ENCODE peak calls at places on chromosomes 2 and 18, in seven cellular contexts. S is GM23338, W is MM.1S, N is heart right ventricle, R is neuronal stem cell, C is esophagus squamous epithelium, U is stomach. X is an unnamed sample. For H3K36me3, the result is how much of the 10 kb centered on the place peaks cover.

GRCh38 chr18:58861853-58862252 is 2.8 kb upstream of the ZNF532 start:
- DNase-seq in S (peak), W (no peak), N (no peak), R (no peak), C (no peak), U (no peak), X (no peak)

GRCh38 chr2:165691615-165692014 is 102.4 kb downstream of the GALNT3 start:
- DNase-seq in S (peak), W (no peak), N (peak), R (peak), C (no peak), U (no peak), X (no peak)

GRCh38 chr2:43839776-43840564 is 1.2 kb downstream of the ABCG8 start:
- DNase-seq in S (no peak), W (no peak), N (no peak), R (no peak), C (no peak), U (no peak), X (no peak)

GRCh38 chr2:155377931-155378444 is 679.5 kb downstream of the KCNJ3 start:
- DNase-seq in S (no peak), W (peak), N (no peak), R (no peak), C (no peak), U (no peak), X (no peak)

GRCh38 chr2:182616471-182617393 is 99.3 kb upstream of the DNAJC10 start:
- DNase-seq in S (no peak), W (no peak), N (no peak), R (no peak), C (no peak), U (no peak), X (no peak)

GRCh38 chr2:30756051-30756719 is 51.1 kb downstream of the CAPN13 start:
- DNase-seq in S (no peak), W (no peak), N (no peak), R (no peak), C (no peak), U (no peak), X (peak)

GRCh38 chr18:45291616-45292612 is 323.4 kb upstream of the SLC14A2 start:
- DNase-seq in S (peak), W (no peak), N (no peak), R (no peak), C (no peak), U (no peak), X (no peak)

GRCh38 chr18:74316257-74317180 is 880 bp downstream of the C18orf63 start:
- DNase-seq in S (peak), W (no peak), N (no peak), R (no peak), C (no peak), U (no peak), X (no peak)

GRCh38 chr2:175964195-175964594 is 37.9 kb downstream of the LNPK start:
- DNase-seq in S (no peak), W (no peak), N (no peak), R (no peak), C (no peak), U (no peak), X (no peak)

GRCh38 chr2:64329848-64330247 is 124.1 kb upstream of the LGALSL start:
- DNase-seq in S (no peak), W (no peak), N (peak), R (no peak), C (no peak), U (peak), X (no peak)
- H3K27ac ChIP-seq in S (no peak), W (no peak), N (peak), R (no peak), C (peak), U (peak), X (no peak)

GRCh38 chr18:30675072-30675471 is 367.5 kb downstream of the DSC3 start:
- DNase-seq in S (no peak), W (no peak), N (no peak), R (no peak), C (no peak), U (no peak), X (no peak)
- H3K36me3 ChIP-seq in S (under half), W (under half), N (under half), R (under half), C (under half), U (under half), X (under half)

GRCh38 chr2:85889648-85890281 is 975 bp upstream of the ST3GAL5 start:
- DNase-seq in S (no peak), W (no peak), N (no peak), R (no peak), C (no peak), U (no peak), X (no peak)

GRCh38 chr2:85890522-85891176 is 1.9 kb upstream of the ST3GAL5 start:
- DNase-seq in S (no peak), W (no peak), N (no peak), R (no peak), C (no peak), U (no peak), X (no peak)

GRCh38 chr2:85888020-85888744 is 608 bp downstream of the ST3GAL5 start:
- DNase-seq in S (peak), W (peak), N (no peak), R (no peak), C (no peak), U (no peak), X (no peak)

GRCh38 chr2:85887566-85888019 is 1.2 kb downstream of the ST3GAL5 start:
- DNase-seq in S (no peak), W (peak), N (peak), R (no peak), C (peak), U (peak), X (peak)

DNA sequence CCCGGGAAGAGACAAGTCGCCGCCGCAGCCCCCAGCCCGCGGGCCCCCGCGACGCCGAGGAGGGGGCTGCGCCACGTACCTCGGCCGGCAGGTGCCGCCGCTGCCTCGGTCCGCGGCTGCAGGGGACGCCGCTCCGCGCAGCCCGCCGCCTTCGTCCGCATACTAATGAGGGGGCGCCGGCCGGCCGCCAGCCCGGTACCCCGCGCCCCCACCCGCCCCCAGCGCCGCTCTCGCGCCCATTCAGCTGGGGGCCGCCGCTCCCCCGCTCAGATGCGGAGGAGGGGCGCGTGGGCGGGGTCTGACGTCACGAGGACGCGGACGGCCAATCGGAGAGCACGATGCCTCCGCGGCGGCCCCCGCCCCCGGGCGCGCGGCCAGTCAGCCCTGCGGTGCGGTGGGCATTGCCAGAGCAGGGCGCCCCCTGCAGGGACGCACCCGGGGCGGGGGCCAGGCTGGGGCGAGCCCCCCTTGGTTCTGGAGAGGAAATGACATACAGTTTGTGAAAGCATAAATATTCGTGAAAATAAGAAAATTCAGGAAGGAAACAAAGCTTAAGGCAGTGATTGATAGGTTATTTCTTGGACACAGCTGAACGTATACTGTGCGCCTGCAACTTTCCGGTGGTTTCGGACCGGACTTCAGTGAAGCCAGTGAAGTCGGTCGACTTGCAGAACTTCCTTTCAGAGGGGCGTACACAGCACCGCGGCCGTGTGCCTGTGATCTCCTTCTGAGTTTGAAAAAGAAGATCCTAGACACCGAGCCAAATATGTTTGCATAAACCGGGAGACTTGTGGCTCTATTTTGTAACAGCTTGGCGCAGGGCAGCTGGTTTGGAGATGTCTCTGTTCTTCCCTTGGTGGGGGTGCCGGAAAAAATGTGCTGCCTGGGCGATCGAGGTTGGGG is at the start of gene ST3GAL5:
- DNase-seq in S (peak), W (peak), N (peak), R (peak), C (peak), U (peak), X (peak)
- H3K27ac ChIP-seq in S (no peak), W (peak), N (peak), R (no peak), C (peak), U (peak), X (peak)

GRCh38 chr2:219490186-219490585 is 8.5 kb upstream of the GMPPA start:
- DNase-seq in S (peak), W (no peak), N (no peak), R (no peak), C (no peak), U (no peak), X (no peak)

GRCh38 chr2:219488149-219488843 is 10.4 kb upstream of the GMPPA start:
- DNase-seq in S (no peak), W (no peak), N (no peak), R (no peak), C (no peak), U (no peak), X (no peak)

GRCh38 chr2:219490600-219491130 is 8.0 kb upstream of the GMPPA start:
- DNase-seq in S (no peak), W (no peak), N (no peak), R (no peak), C (no peak), U (no peak), X (no peak)

GRCh38 chr2:219488844-219489194 is 9.9 kb upstream of the GMPPA start:
- DNase-seq in S (no peak), W (no peak), N (no peak), R (no peak), C (no peak), U (no peak), X (no peak)

GRCh38 chr2:219489315-219489714 is 9.4 kb upstream of the GMPPA start:
- DNase-seq in S (no peak), W (no peak), N (no peak), R (no peak), C (no peak), U (no peak), X (no peak)
- H3K36me3 ChIP-seq in S (under half), W (under half), N (under half), R (under half), C (under half), U (under half), X (under half)

GRCh38 chr2:127356531-127356930 is 31.2 kb downstream of the MAP3K2 start:
- DNase-seq in S (no peak), W (no peak), N (no peak), R (no peak), C (no peak), U (no peak), X (no peak)

GRCh38 chr2:127358971-127359370 is 28.8 kb downstream of the MAP3K2 start:
- DNase-seq in S (no peak), W (no peak), N (no peak), R (no peak), C (no peak), U (no peak), X (no peak)

GRCh38 chr2:127358044-127358443 is 29.7 kb downstream of the MAP3K2 start:
- DNase-seq in S (no peak), W (no peak), N (no peak), R (no peak), C (no peak), U (no peak), X (no peak)

GRCh38 chr2:127351603-127352002 is 36.2 kb downstream of the MAP3K2 start:
- DNase-seq in S (no peak), W (no peak), N (no peak), R (no peak), C (no peak), U (no peak), X (no peak)

DNA sequence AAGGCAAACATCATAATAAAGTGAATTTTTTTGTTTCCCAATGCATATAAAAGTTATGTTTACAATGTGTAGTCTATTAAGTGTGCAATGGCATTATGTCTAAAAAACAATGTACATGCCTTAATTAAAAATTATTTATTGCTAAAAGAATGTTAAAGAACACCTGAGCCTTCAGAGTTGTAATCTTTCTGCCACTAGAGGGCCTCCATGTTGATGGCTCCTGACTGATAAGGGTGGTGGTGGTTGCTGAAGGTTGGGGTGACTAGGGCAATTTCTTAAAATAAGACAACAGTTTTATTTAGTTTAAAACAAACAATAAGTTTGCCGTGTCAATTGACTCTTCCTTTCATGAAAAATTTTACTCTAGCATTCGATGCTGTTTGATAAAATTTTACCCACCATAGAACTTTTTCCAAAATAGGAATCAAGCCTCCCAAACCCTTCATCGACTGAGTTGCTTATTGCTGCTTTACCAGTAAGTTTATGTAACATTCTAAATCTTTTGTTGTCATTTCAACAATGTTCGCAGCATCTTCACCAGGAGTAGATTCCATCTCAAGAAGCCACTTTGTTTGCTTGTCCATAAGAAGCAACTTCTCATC is 32.3 kb downstream of the MAP3K2 start:
- DNase-seq in S (peak), W (peak), N (no peak), R (no peak), C (no peak), U (no peak), X (no peak)
- H3K27ac ChIP-seq in S (no peak), W (no peak), N (no peak), R (no peak), C (no peak), U (no peak), X (no peak)

X was measured in prostate gland.